ENCODE peak calls at places on chromosomes 11 and 22, in seven cellular contexts. Y is renal cortical epithelial cell; J is activated CD8-positive, alpha-beta memory T cell treated with anti-CD3 and anti-CD28 coated beads for 4 hours; H is nucleus accumbens; K is stimulated activated CD4-positive, alpha-beta T cell treated with anti-CD3 and anti-CD28 coated beads, Interleukin-1b, Interleukin-23, amount 100 ng/mL, for 4 hours; F is GDM1; U is activated naive CD4-positive, alpha-beta T cell treated with anti-CD3 and anti-CD28 coated beads for 36 hours. C is an unnamed sample.

GRCh38 chr11:8288166-8288772 is 24.6 kb upstream of the LMO1 start:
- DNase-seq in H (no peak), K (no peak), Y (no peak), J (no peak), F (no peak), U (no peak), C (no peak)

GRCh38 chr22:25452116-25452700 is 112.3 kb upstream of the GRK3 start:
- DNase-seq in U (no peak), Y (no peak), J (no peak), K (no peak), H (no peak), F (no peak), C (no peak)

GRCh38 chr11:64456509-64457320 is 97.8 kb downstream of the RPS6KA4 start:
- DNase-seq in J (no peak), H (no peak), U (no peak), F (no peak), K (no peak), Y (no peak), C (no peak)

GRCh38 chr11:113057038-113057437 is 95.8 kb downstream of the NCAM1 start:
- DNase-seq in J (no peak), K (no peak), Y (no peak), H (no peak), U (no peak), F (no peak), C (no peak)

GRCh38 chr11:102061276-102061675 is 14.0 kb downstream of the CFAP300 start:
- DNase-seq in F (no peak), U (no peak), Y (no peak), J (no peak), H (no peak), K (no peak), C (no peak)

GRCh38 chr11:57205046-57205671 is 23.4 kb downstream of the LRRC55 start:
- DNase-seq in Y (no peak), K (no peak), U (no peak), J (no peak), H (no peak), F (no peak), C (no peak)

GRCh38 chr22:23784215-23784732 is 2.5 kb upstream of the SMARCB1 start:
- DNase-seq in H (no peak), K (no peak), U (no peak), Y (peak), J (no peak), F (peak), C (no peak)

GRCh38 chr11:8408151-8408930 is 144.7 kb upstream of the LMO1 start:
- DNase-seq in K (no peak), H (no peak), J (no peak), Y (peak), U (no peak), F (no peak), C (no peak)

GRCh38 chr11:77180346-77180745 is 52.3 kb downstream of the MYO7A start:
- DNase-seq in K (no peak), Y (no peak), U (no peak), H (no peak), F (no peak), J (no peak), C (no peak)

GRCh38 chr11:61537326-61537725 is 28.8 kb downstream of the LRRC10B start:
- DNase-seq in H (no peak), U (no peak), F (no peak), J (no peak), K (no peak), Y (no peak), C (no peak)

GRCh38 chr11:102410382-102410784 is 42.2 kb downstream of the TMEM123 start:
- DNase-seq in F (no peak), U (no peak), Y (no peak), H (no peak), K (no peak), J (no peak), C (no peak)

GRCh38 chr11:73156114-73156513 is 14.0 kb upstream of the FCHSD2 start:
- DNase-seq in Y (no peak), H (no peak), J (no peak), U (no peak), F (no peak), K (no peak), C (no peak)

GRCh38 chr22:40534379-40535188 is 101.9 kb downstream of the MRTFA start:
- DNase-seq in J (no peak), H (no peak), U (peak), K (no peak), F (peak), Y (peak), C (peak)

GRCh38 chr11:65438257-65439151 is 15.9 kb downstream of the NEAT1 start:
- DNase-seq in U (no peak), J (no peak), F (no peak), H (no peak), K (no peak), Y (peak), C (no peak)

GRCh38 chr11:128103278-128103873 is 484.0 kb downstream of the ETS1 start:
- DNase-seq in H (no peak), K (no peak), J (no peak), U (no peak), F (no peak), Y (no peak), C (no peak)

GRCh38 chr11:8268530-8269461 is 5.1 kb upstream of the LMO1 start:
- DNase-seq in F (no peak), Y (no peak), H (no peak), U (no peak), K (no peak), J (no peak), C (no peak)

GRCh38 chr11:76317296-76317695 is 63.6 kb downstream of the THAP12 start:
- DNase-seq in F (no peak), J (no peak), Y (no peak), U (no peak), H (no peak), K (no peak), C (no peak)

GRCh38 chr11:131889760-131890620 is 519.6 kb downstream of the NTM start:
- DNase-seq in U (no peak), K (no peak), J (no peak), Y (no peak), H (no peak), F (no peak), C (no peak)

GRCh38 chr11:117026593-117027330 is 71.5 kb downstream of the SIK3 start:
- DNase-seq in K (no peak), U (peak), H (no peak), J (no peak), F (no peak), Y (peak), C (peak)

GRCh38 chr11:109040303-109040702 is 375.4 kb downstream of the DDX10 start:
- DNase-seq in K (no peak), H (no peak), F (no peak), Y (no peak), J (no peak), U (no peak), C (no peak)

GRCh38 chr11:114438303-114438702 is 964 bp upstream of the REXO2 start:
- DNase-seq in J (no peak), K (no peak), H (no peak), U (no peak), F (no peak), Y (peak), C (no peak)

GRCh38 chr11:45470151-45471001 is 184.2 kb upstream of the SYT13 start:
- DNase-seq in Y (no peak), F (no peak), U (no peak), J (no peak), H (no peak), K (no peak), C (no peak)

GRCh38 chr11:27317751-27318150 is 45.3 kb downstream of the CCDC34 start:
- DNase-seq in F (no peak), H (no peak), Y (peak), J (no peak), K (no peak), U (no peak), C (peak)

GRCh38 chr11:86987687-86988086 is 32.5 kb upstream of the FZD4 start:
- DNase-seq in F (no peak), J (no peak), U (no peak), Y (no peak), H (no peak), K (no peak), C (no peak)

GRCh38 chr22:19599626-19600243 is 75.5 kb upstream of the CLDN5 start:
- DNase-seq in H (no peak), K (no peak), F (no peak), Y (no peak), J (no peak), U (peak), C (no peak)

GRCh38 chr11:130916910-130917309 is 631 bp upstream of the SNX19 start:
- DNase-seq in U (no peak), Y (no peak), J (no peak), K (no peak), H (no peak), F (no peak), C (no peak)

GRCh38 chr22:41862530-41863266 is 29.8 kb downstream of the SREBF2 start:
- DNase-seq in Y (no peak), K (peak), J (no peak), U (peak), H (no peak), F (no peak), C (no peak)

GRCh38 chr11:65440831-65441499 is 18.4 kb downstream of the NEAT1 start:
- DNase-seq in F (no peak), U (peak), Y (peak), H (no peak), K (no peak), J (no peak), C (peak)

GRCh38 chr22:42174062-42174461 is 43.5 kb upstream of the CYP2D6 start:
- DNase-seq in Y (no peak), F (no peak), H (no peak), J (no peak), U (no peak), K (no peak), C (no peak)

C was measured in Caki2.